ENCODE peak calls at places on chromosomes 12 and 14, in eight cellular contexts. I, M, A, D, X, W, Y and Q are unnamed samples.

GRCh38 chr12:68794653-68795253 is 13.2 kb upstream of the MDM2 start:
- DNase-seq in I (peak; percentile 86), M (peak; percentile 32), A (no peak), D (no peak), X (peak; percentile 28), W (no peak), Y (no peak), Q (no peak)

GRCh38 chr12:2161478-2161877 is 108.7 kb downstream of the CACNA1C start:
- DNase-seq in I (no peak), M (no peak), A (no peak), D (peak; percentile 84), X (peak; percentile 55), W (no peak), Y (no peak), Q (no peak)

GRCh38 chr14:79656086-79656485 is 555.2 kb downstream of the DIO2 start:
- DNase-seq in I (no peak), M (no peak), A (no peak), D (no peak), X (no peak), W (no peak), Y (no peak), Q (no peak)

GRCh38 chr12:104694161-104694560 is 237.4 kb downstream of the CHST11 start:
- DNase-seq in I (no peak), M (no peak), A (no peak), D (no peak), X (no peak), W (no peak), Y (no peak), Q (no peak)

GRCh38 chr12:114921796-114922195 is 237.8 kb upstream of the TBX3 start:
- DNase-seq in I (no peak), M (peak; percentile 42), A (no peak), D (no peak), X (no peak), W (peak; percentile 18), Y (no peak), Q (no peak)

GRCh38 chr12:2825133-2825532 is 9.7 kb downstream of the NRIP2 start:
- DNase-seq in I (no peak), M (no peak), A (no peak), D (no peak), X (no peak), W (no peak), Y (no peak), Q (no peak)

GRCh38 chr12:115973066-115973465 is 304.4 kb downstream of the MED13L start:
- DNase-seq in I (peak; percentile 62), M (no peak), A (no peak), D (no peak), X (peak; percentile 52), W (no peak), Y (no peak), Q (no peak)

GRCh38 chr14:68557648-68558047 is 235.2 kb downstream of the ZFP36L1 start:
- DNase-seq in I (no peak), M (no peak), A (no peak), D (no peak), X (no peak), W (no peak), Y (no peak), Q (no peak)

GRCh38 chr14:38254565-38255407 is 1.1 kb downstream of the CLEC14A start:
- DNase-seq in I (no peak), M (no peak), A (no peak), D (peak; percentile 42), X (peak; percentile 40), W (no peak), Y (no peak), Q (no peak)

GRCh38 chr12:2819810-2820209 is 7.3 kb downstream of the ITFG2 start:
- DNase-seq in I (no peak), M (no peak), A (no peak), D (no peak), X (no peak), W (no peak), Y (no peak), Q (no peak)

GRCh38 chr12:27800819-27801218 is 20.8 kb upstream of the MANSC4 start:
- DNase-seq in I (no peak), M (no peak), A (no peak), D (no peak), X (no peak), W (no peak), Y (no peak), Q (no peak)